ENCODE peak calls at places on chromosomes 2 and 18, in nine cellular contexts. P is PC-9, N is HCT116, E is hepatocyte, S is GM23338, U is GM23248, R is MM.1S, G is OCI-LY7, B is PC-3. K is an unnamed sample. For H3K9me2, the result is how much of the 10 kb centered on the place peaks cover.

GRCh38 chr18:10518595-10519273 is 7.1 kb upstream of the NAPG start:
- DNase-seq in P (no peak), N (no peak), E (peak), S (no peak), U (peak), R (no peak), G (no peak), B (no peak), K (peak)

GRCh38 chr2:241314181-241314932 is 1.1 kb downstream of the HDLBP start:
- DNase-seq in P (peak), N (peak), E (no peak), S (peak), U (peak), R (no peak), G (no peak), B (no peak), K (no peak)

GRCh38 chr2:200705305-200705985 is 106.3 kb upstream of the BZW1 start:
- DNase-seq in P (no peak), N (no peak), E (no peak), S (peak), U (no peak), R (no peak), G (peak), B (no peak), K (no peak)

GRCh38 chr2:85662899-85663683 is 4.9 kb downstream of the SFTPB start:
- DNase-seq in P (peak), N (peak), E (peak), S (no peak), U (peak), R (no peak), G (no peak), B (peak), K (peak)

GRCh38 chr2:30294147-30294546 is 62.8 kb downstream of the LBH start:
- DNase-seq in P (no peak), N (no peak), E (no peak), S (no peak), U (no peak), R (no peak), G (no peak), B (no peak), K (no peak)

GRCh38 chr18:70422061-70422965 is 133.5 kb downstream of the SOCS6 start:
- DNase-seq in P (peak), N (peak), E (peak), S (no peak), U (peak), R (no peak), G (no peak), B (peak), K (no peak)

GRCh38 chr2:237597680-237598145 is 7.2 kb upstream of the RAB17 start:
- DNase-seq in P (no peak), N (no peak), E (no peak), S (no peak), U (no peak), R (no peak), G (no peak), B (no peak), K (no peak)

GRCh38 chr2:15260196-15260595 is 300.9 kb downstream of the NBAS start:
- DNase-seq in P (no peak), N (no peak), E (no peak), S (no peak), U (no peak), R (no peak), G (no peak), B (no peak), K (no peak)

GRCh38 chr2:55743583-55743982 is 49.9 kb upstream of the PNPT1 start:
- DNase-seq in P (no peak), N (no peak), E (no peak), S (no peak), U (peak), R (no peak), G (no peak), B (peak), K (no peak)

GRCh38 chr18:26487437-26487836 is 60.9 kb downstream of the KCTD1 start:
- DNase-seq in P (peak), N (no peak), E (peak), S (no peak), U (peak), R (no peak), G (no peak), B (peak), K (no peak)

GRCh38 chr18:62435435-62436031 is 87.3 kb upstream of the ZCCHC2 start:
- DNase-seq in P (no peak), N (no peak), E (no peak), S (no peak), U (no peak), R (no peak), G (no peak), B (no peak), K (peak)

GRCh38 chr2:211611061-211611518 is 927.5 kb downstream of the ERBB4 start:
- DNase-seq in P (peak), N (no peak), E (no peak), S (peak), U (peak), R (no peak), G (no peak), B (no peak), K (no peak)

GRCh38 chr2:191552036-191552435 is 125.9 kb upstream of the NABP1 start:
- DNase-seq in P (no peak), N (no peak), E (no peak), S (no peak), U (no peak), R (no peak), G (no peak), B (peak), K (no peak)

GRCh38 chr2:233058717-233059546 is 1.2 kb upstream of the INPP5D start:
- DNase-seq in P (no peak), N (no peak), E (no peak), S (no peak), U (no peak), R (no peak), G (no peak), B (no peak), K (no peak)

GRCh38 chr2:84970956-84971798 is at the start of gene KCMF1:
- DNase-seq in P (no peak), N (no peak), E (peak), S (peak), U (peak), R (peak), G (peak), B (peak), K (peak)

DNA sequence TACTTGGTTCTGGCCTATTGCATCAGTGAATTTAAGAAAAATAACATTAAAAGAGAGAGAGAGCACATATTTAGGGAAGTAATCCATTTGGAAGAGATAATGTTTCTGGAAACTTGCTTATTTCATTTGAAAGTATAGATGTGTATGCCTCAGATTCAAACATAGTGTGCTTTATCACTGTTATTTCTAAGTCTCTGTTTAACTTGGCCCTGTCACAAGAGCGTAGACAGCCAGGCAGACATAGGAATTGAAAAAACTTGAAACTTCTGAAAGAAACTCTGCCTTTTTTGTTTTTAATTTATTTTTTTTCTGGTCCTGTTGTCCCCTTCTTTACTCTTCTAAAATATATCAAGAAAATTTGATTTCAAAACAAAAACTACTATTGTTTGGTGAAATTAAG is 849.1 kb downstream of the CNTNAP5 start:
- DNase-seq in P (no peak), N (no peak), E (no peak), S (no peak), U (no peak), R (no peak), G (no peak), B (no peak), K (no peak)
- H3K9me2 ChIP-seq in P (under half), N (under half), E (under half), S (under half), U (under half), R (under half), G (under half), B (under half), K (under half)

DNA sequence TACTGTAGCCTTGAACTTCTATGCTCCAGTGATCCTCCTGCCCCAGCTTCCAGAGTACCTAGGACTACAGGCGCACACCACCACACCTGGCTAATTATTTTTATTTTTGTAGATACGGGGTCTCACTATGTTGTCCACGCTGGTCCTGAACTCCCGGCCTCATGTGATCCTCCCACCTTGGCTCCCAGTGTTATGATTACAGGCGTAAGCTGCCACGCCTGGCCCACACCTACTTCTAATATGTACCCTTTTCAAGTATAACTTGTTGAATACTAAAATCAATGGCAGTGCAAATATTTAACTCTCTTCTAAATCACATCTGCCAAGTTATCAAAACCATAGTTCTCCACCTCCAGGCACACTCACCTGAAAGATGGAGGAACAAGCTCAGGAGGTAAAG is 58.7 kb downstream of the ITSN2 start:
- DNase-seq in P (no peak), N (no peak), E (no peak), S (no peak), U (no peak), R (no peak), G (no peak), B (no peak), K (no peak)
- H3K9me2 ChIP-seq in P (under half), N (under half), E (under half), S (under half), U (under half), R (under half), G (under half), B (under half), K (under half)

GRCh38 chr18:2111456-2111855 is 459.8 kb downstream of the METTL4 start:
- DNase-seq in P (peak), N (no peak), E (no peak), S (no peak), U (peak), R (no peak), G (no peak), B (peak), K (no peak)
- H3K9me2 ChIP-seq in P (under half), N (under half), E (under half), S (under half), U (under half), R (under half), G (under half), B (under half), K (under half)

GRCh38 chr2:187991389-187991788 is 300.3 kb upstream of the GULP1 start:
- DNase-seq in P (no peak), N (no peak), E (no peak), S (no peak), U (peak), R (no peak), G (no peak), B (no peak), K (peak)

GRCh38 chr2:187996630-187997029 is 295.0 kb upstream of the GULP1 start:
- DNase-seq in P (no peak), N (no peak), E (no peak), S (no peak), U (no peak), R (no peak), G (no peak), B (no peak), K (no peak)

GRCh38 chr2:187994464-187995331 is 297.0 kb upstream of the GULP1 start:
- DNase-seq in P (no peak), N (no peak), E (peak), S (no peak), U (peak), R (peak), G (no peak), B (no peak), K (peak)

GRCh38 chr2:187993516-187993915 is 298.2 kb upstream of the GULP1 start:
- DNase-seq in P (no peak), N (no peak), E (peak), S (peak), U (no peak), R (no peak), G (no peak), B (no peak), K (no peak)

GRCh38 chr2:187995556-187995955 is 296.1 kb upstream of the GULP1 start:
- DNase-seq in P (no peak), N (no peak), E (no peak), S (peak), U (no peak), R (no peak), G (no peak), B (no peak), K (no peak)
- H3K9me2 ChIP-seq in P (under half), N (under half), E (under half), S (under half), U (under half), R (under half), G (under half), B (under half), K (under half)

DNA sequence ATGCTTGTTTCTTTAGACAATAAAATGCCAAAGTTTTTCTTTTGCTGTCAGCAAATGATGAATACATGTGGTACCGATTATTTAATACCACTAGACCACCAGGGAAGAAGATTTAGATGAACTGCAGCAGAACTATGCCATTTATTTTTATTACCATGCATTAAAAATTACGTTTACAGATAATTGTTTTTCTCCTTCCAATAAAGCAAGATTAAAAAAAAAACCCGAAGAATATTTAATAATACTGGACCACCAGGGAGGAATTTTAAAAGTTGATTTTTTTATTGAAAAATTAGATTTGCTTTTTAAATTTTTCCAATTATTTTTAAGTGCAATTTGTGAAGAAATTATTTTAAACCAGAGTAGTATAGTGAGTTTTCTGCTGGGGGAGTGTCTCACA is 170.3 kb upstream of the HNRNPA3 start:
- DNase-seq in P (no peak), N (no peak), E (no peak), S (no peak), U (no peak), R (no peak), G (no peak), B (no peak), K (no peak)
- H3K9me2 ChIP-seq in P (under half), N (under half), E (under half), S (under half), U (under half), R (under half), G (under half), B (under half), K (under half)

DNA sequence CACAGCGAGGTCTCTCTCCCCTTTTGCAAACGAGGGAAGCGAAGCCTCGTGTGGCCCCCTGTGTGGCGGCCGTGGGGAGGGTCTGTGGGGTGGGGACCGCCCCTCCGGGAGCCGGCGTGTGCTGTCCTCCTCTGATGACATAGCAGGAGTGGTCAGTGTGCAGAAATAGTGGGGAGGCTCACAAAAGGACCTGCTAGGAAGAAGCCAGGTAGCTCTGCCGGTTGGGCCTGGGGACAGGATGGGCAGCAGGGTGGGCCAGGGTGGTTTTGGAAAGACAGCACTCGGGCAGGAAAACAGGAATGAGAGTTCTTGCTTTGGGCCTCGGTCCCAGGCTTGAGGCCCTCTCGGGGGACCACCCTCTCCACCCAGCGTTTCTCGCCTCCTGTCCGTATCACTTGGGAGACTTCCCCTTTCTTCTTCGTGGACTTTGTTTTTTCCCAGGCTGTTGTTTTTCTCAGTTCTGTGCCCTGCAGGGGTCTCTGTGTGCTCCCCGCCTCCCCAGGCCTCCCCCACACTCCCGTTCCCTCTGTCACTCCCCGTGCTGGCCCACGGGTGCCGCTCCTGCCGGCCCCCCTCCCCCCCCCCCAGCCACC is 75.2 kb downstream of the KCNG2 start:
- DNase-seq in P (no peak), N (no peak), E (no peak), S (no peak), U (no peak), R (no peak), G (no peak), B (no peak), K (no peak)
- H3K9me2 ChIP-seq in P (under half), N (under half), E (under half), S (under half), U (under half), R (under half), G (under half), B (under half), K (under half)

GRCh38 chr2:198913394-198914152 is 544.2 kb downstream of the SATB2 start:
- DNase-seq in P (no peak), N (no peak), E (no peak), S (no peak), U (peak), R (peak), G (peak), B (no peak), K (no peak)
- H3K9me2 ChIP-seq in P (under half), N (under half), E (under half), S (under half), U (under half), R (under half), G (under half), B (under half), K (under half)

DNA sequence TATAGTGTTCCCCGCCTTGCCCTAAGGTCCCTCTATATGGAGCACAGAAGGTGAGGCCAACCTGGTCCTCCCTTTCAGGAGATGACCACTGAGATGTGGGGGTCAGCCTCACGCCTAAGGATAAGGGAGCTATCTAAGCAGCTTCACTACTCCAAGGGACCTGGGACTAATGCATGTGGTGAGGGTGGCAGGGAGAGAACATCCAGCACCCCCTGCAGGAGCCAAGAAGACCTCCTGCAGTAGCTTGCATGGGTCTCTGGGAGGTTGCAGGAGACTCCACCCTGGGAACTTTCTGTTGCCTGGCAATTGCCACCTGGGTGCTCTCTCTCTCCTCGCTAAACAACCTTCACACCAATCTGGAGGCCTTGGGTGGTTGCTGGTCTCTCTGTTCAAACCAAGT is 93.0 kb upstream of the KLHL29 start:
- DNase-seq in P (no peak), N (no peak), E (no peak), S (no peak), U (peak), R (no peak), G (no peak), B (no peak), K (no peak)
- H3K9me2 ChIP-seq in P (under half), N (under half), E (under half), S (under half), U (under half), R (under half), G (under half), B (under half), K (under half)

GRCh38 chr18:75548353-75548752 is 120.8 kb upstream of the SMIM21 start:
- DNase-seq in P (no peak), N (peak), E (peak), S (peak), U (no peak), R (peak), G (no peak), B (no peak), K (peak)

GRCh38 chr18:75544496-75544895 is 117.0 kb upstream of the SMIM21 start:
- DNase-seq in P (no peak), N (peak), E (no peak), S (no peak), U (peak), R (no peak), G (no peak), B (no peak), K (no peak)

GRCh38 chr18:75544051-75544481 is 116.6 kb upstream of the SMIM21 start:
- DNase-seq in P (no peak), N (peak), E (no peak), S (no peak), U (peak), R (no peak), G (no peak), B (no peak), K (no peak)

GRCh38 chr18:75546964-75547363 is 119.5 kb upstream of the SMIM21 start:
- DNase-seq in P (no peak), N (no peak), E (no peak), S (peak), U (no peak), R (no peak), G (no peak), B (no peak), K (no peak)

DNA sequence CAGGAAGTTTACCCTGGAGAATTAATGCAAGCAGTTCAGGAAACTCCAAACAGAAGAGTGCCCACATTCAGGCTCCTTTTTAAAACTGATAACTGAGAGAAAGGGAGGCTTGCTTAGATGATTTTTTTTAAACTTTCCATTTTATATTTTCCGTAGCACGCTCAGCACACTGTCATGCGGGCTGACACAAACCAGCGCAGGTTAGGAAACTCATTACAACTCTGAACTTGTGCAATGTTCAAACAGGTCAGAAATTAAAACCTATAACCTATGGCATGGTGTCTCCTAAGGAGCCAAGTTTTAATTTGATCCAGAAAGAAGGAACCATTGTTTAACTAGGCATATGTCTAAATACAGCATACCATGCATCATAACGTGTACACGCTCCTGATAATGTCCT is 117.7 kb upstream of the SMIM21 start:
- DNase-seq in P (no peak), N (no peak), E (no peak), S (no peak), U (peak), R (no peak), G (no peak), B (no peak), K (no peak)
- H3K9me2 ChIP-seq in P (under half), N (under half), E (under half), S (under half), U (under half), R (under half), G (under half), B (under half), K (under half)

K was measured in SK-N-SH.